ENCODE peak calls at places on chromosomes 13 and 19, in eight cellular contexts. Q is mucosa of descending colon, E is upper lobe of right lung, I is OCI-LY7, S is AG10803, B is mesothelial cell of epicardium, R is cardiac muscle cell, T is heart right ventricle. W is an unnamed sample.

GRCh38 chr13:40550130-40550529 is 116.3 kb downstream of the FOXO1 start:
- DNase-seq in I (no peak), Q (no peak), S (peak), B (no peak), T (no peak), E (no peak), R (no peak), W (no peak)

GRCh38 chr13:67119481-67119883 is 110.7 kb downstream of the PCDH9 start:
- DNase-seq in I (no peak), S (peak), R (no peak), T (no peak), B (no peak), E (no peak), Q (no peak), W (no peak)

GRCh38 chr13:32427852-32428580 is at the start of gene N4BP2L1:
- DNase-seq in S (peak), I (peak), R (peak), B (peak), T (peak), Q (peak), E (peak), W (no peak)

GRCh38 chr13:26541041-26541440 is 16.4 kb upstream of the WASF3 start:
- DNase-seq in S (no peak), E (no peak), I (no peak), B (no peak), T (no peak), Q (no peak), R (no peak), W (no peak)

GRCh38 chr19:5956323-5956722 is 21.6 kb downstream of the RANBP3 start:
- DNase-seq in T (no peak), B (no peak), E (no peak), I (no peak), S (no peak), Q (no peak), R (no peak), W (no peak)

GRCh38 chr13:99980201-99981114 is 1.1 kb upstream of the ZIC2 start:
- DNase-seq in Q (peak), T (peak), B (peak), I (peak), E (peak), S (peak), R (peak), W (no peak)

GRCh38 chr13:79810671-79811070 is 329.7 kb downstream of the NDFIP2 start:
- DNase-seq in T (no peak), B (no peak), I (no peak), R (peak), S (peak), E (no peak), Q (no peak), W (no peak)

GRCh38 chr19:48493718-48494515 is 17.7 kb downstream of the LMTK3 start:
- DNase-seq in S (no peak), E (no peak), R (peak), T (no peak), B (no peak), Q (no peak), I (no peak), W (no peak)

GRCh38 chr13:26656919-26657318 is 99.4 kb downstream of the WASF3 start:
- DNase-seq in Q (no peak), S (peak), T (no peak), B (no peak), I (peak), R (peak), E (no peak), W (no peak)

GRCh38 chr13:32048816-32049215 is 17.2 kb downstream of the FRY start:
- DNase-seq in Q (no peak), B (no peak), R (no peak), S (no peak), I (no peak), T (no peak), E (no peak), W (no peak)

GRCh38 chr13:26722321-26722720 is 38.3 kb downstream of the GPR12 start:
- DNase-seq in S (no peak), R (no peak), B (no peak), I (no peak), T (no peak), E (no peak), Q (no peak), W (no peak)

GRCh38 chr19:45130888-45131615 is 29.7 kb downstream of the NKPD1 start:
- DNase-seq in T (no peak), Q (peak), B (no peak), E (no peak), R (no peak), I (peak), S (no peak), W (no peak)

GRCh38 chr19:35247526-35248309 is 1.1 kb upstream of the LSR start:
- DNase-seq in B (peak), I (peak), R (peak), Q (peak), S (no peak), T (no peak), E (peak), W (no peak)
- TF ChIP-seq CTCF in B (peak), I (peak), R (peak), Q (peak), S (no peak), T (peak), E (peak), W (no peak)

GRCh38 chr13:109747524-109747923 is 38.9 kb downstream of the IRS2 start:
- DNase-seq in T (no peak), Q (no peak), R (no peak), B (no peak), S (no peak), I (no peak), E (no peak), W (no peak)
- TF ChIP-seq CTCF in T (no peak), Q (no peak), R (no peak), B (no peak), S (no peak), I (peak), E (no peak), W (peak)

GRCh38 chr19:37716140-37716539 is 3.4 kb downstream of the ZNF607 start:
- DNase-seq in R (no peak), I (no peak), E (no peak), Q (no peak), B (no peak), S (no peak), T (no peak), W (no peak)

GRCh38 chr19:37719927-37720265 is 335 bp upstream of the ZNF607 start:
- DNase-seq in Q (no peak), R (no peak), T (no peak), I (no peak), E (no peak), B (no peak), S (no peak), W (no peak)

GRCh38 chr19:37718357-37718756 is 1.2 kb downstream of the ZNF607 start:
- DNase-seq in I (peak), Q (no peak), R (peak), E (no peak), B (no peak), T (no peak), S (no peak), W (no peak)

GRCh38 chr19:37725181-37725580 is 5.6 kb upstream of the ZNF607 start:
- DNase-seq in T (no peak), S (no peak), I (no peak), R (no peak), B (no peak), E (no peak), Q (no peak), W (no peak)

GRCh38 chr19:37719111-37719926 is at the start of gene ZNF607:
- DNase-seq in E (peak), Q (peak), R (peak), I (peak), B (peak), T (peak), S (peak), W (peak)
- TF ChIP-seq CTCF in E (peak), Q (peak), R (peak), I (peak), B (peak), T (peak), S (peak), W (peak)

DNA sequence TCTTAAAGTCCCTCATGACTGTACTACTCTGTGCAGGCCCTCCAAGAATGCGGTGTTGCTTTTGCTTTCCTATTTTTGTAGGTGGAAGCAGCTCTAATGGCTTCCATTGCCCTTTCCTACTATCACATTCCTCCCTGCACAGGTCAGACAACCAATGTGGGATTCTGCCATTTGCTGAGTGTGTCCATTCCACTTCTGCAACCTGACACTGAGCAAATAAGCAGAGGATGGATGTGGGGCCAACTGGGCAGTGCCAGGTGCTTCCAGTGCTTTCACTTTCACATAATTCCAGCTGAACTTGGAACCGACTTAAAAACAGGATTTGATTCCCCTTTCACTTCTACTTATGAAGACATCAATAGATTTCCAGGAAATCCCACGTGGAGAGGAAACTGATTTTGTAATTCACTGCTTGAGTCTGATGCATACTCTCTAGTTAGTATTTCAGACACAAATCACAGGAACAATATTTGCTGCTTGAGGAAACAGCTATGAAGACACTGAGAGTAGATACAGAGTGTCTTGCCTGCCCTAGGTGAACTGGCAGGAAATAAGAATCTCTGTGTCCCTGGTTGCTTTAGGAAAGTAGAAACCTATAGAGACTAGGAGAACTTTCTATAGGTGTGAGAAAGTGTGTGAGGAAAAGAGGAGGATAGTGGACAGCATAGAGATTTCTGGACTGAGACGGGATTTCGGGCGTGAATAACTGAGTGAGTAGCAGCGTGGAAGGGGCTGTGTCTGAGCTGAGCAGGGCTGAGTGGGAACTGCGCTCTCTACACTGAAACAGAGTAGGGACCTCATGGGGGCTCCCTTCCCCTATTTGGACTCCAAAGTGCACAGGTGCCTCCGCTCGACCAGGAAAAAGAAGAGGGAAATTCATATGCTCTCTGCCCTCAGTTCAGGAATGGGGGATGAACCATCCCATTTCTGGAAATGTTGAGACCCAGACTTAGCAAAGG is 22.5 kb downstream of the LGALS16 start:
- DNase-seq in R (no peak), E (no peak), Q (no peak), B (no peak), S (no peak), T (no peak), I (no peak), W (no peak)
- TF ChIP-seq CTCF in R (no peak), E (no peak), Q (no peak), B (no peak), S (no peak), T (no peak), I (no peak), W (no peak)

DNA sequence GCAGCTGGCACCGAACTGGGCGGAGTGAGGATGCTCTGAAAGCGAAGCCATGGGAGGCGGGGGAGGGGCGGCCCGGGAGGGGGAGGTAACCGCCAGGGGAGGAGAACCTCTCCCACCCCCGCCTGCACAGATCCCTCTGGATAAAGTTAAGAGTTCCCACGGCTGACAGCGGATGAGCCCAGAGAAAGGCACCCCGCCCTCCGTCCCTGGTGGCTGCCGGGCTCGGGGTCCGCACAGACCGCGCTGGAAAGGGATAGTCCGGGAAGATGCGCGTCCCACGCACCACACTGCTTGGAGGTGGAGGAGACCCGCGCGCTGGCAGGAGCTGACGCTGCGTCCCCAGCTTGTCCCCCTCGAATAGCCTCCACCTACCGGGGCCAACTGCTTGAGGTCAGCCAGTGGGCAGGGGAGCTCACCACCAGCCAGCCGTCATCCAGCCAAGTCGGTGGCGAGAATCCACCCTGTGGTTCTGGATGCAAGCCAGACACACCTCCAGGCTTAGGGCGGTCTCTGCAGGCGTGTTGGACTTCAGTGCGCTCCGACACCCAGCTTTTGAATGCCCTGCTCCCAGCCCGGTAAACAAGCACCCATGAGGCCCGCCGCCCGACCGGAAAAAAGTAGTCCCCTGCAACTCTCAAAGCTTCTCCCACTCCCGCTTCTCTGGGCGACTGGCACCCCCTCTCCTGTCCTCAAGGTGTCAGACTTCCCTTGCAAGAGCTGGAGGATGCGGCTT is at the start of gene TRPC4:
- DNase-seq in Q (peak), E (peak), B (peak), R (peak), S (peak), T (peak), I (no peak), W (peak)
- TF ChIP-seq CTCF in Q (no peak), E (peak), B (peak), R (peak), S (peak), T (peak), I (no peak), W (peak)

GRCh38 chr13:98413796-98414195 is 163.1 kb downstream of the STK24 start:
- DNase-seq in Q (no peak), S (no peak), T (no peak), I (no peak), R (no peak), E (no peak), B (no peak), W (no peak)
- TF ChIP-seq CTCF in Q (no peak), S (no peak), T (no peak), I (peak), R (no peak), E (no peak), B (no peak), W (no peak)

DNA sequence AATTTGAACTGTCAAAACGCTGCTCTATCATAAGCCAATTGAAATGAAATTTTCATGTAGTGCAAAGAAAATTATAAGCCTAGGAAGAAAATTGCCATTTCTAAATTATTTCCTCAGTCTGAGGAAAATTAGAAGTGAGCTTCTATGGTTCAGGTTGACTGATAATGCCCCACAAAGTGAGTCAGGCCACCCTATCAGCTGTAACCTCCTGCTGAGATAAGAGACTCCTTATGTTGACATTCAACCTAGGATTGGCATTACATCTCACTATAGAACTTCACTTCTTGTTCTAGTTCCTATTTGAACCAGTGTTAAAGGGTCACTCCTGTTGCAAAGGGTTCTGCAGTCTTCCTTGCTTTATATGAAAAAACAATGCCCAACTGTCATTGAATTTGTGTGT is 32.6 kb upstream of the RFC3 start:
- DNase-seq in I (no peak), T (no peak), S (no peak), B (no peak), Q (no peak), E (no peak), R (no peak), W (no peak)
- TF ChIP-seq CTCF in I (no peak), T (no peak), S (no peak), B (no peak), Q (no peak), E (no peak), R (no peak), W (no peak)

GRCh38 chr19:10802479-10802878 is 33.5 kb downstream of the TMED1 start:
- DNase-seq in Q (no peak), I (no peak), R (no peak), B (no peak), T (no peak), E (no peak), S (no peak), W (no peak)

GRCh38 chr19:10800488-10800887 is 35.5 kb downstream of the TMED1 start:
- DNase-seq in E (no peak), R (no peak), I (no peak), Q (no peak), S (no peak), T (peak), B (no peak), W (no peak)

GRCh38 chr19:10797541-10798256 is 38.3 kb downstream of the TMED1 start:
- DNase-seq in S (no peak), Q (no peak), E (no peak), B (no peak), I (no peak), R (no peak), T (no peak), W (no peak)

GRCh38 chr19:10797078-10797477 is 38.9 kb downstream of the TMED1 start:
- DNase-seq in I (no peak), E (no peak), S (no peak), R (no peak), Q (no peak), T (no peak), B (no peak), W (no peak)

GRCh38 chr19:10796653-10797052 is 39.4 kb downstream of the TMED1 start:
- DNase-seq in S (no peak), E (no peak), I (no peak), B (no peak), T (no peak), R (no peak), Q (no peak), W (no peak)
- TF ChIP-seq CTCF in S (no peak), E (no peak), I (no peak), B (no peak), T (no peak), R (no peak), Q (no peak), W (no peak)

W was measured in chondrocyte.